ENCODE peak calls at places on chromosomes 6 and 20, in five cellular contexts. One of them, this sample, is unnamed.

GRCh38 chr20:40390654-40391053 is 298.4 kb downstream of the MAFB start:
- DNase-seq in stomach: no peak
- DNase-seq in GM06990: no peak
- DNase-seq in ovary: no peak
- DNase-seq in activated T-helper 1 cell treated with anti-CD3 and anti-CD28 coated beads, Interleukin-12 subunit alpha, Interleukin-12 subunit beta, Interleukin-2, Interleukin-4 antibody, amounts not matched to agents 30 ng/mL and 10 ng/mL and 1 ng/mL, durations not matched to agents 14 hours and 24 hours and 36 hours: no peak
- DNase-seq in this sample: no peak

GRCh38 chr6:37659561-37659960 is 38.1 kb downstream of the MDGA1 start:
- DNase-seq in stomach: no peak
- DNase-seq in GM06990: no peak
- DNase-seq in ovary: no peak
- DNase-seq in activated T-helper 1 cell treated with anti-CD3 and anti-CD28 coated beads, Interleukin-12 subunit alpha, Interleukin-12 subunit beta, Interleukin-2, Interleukin-4 antibody, amounts not matched to agents 30 ng/mL and 10 ng/mL and 1 ng/mL, durations not matched to agents 14 hours and 24 hours and 36 hours: no peak
- DNase-seq in this sample: no peak

GRCh38 chr20:1769491-1769890 is 111.9 kb upstream of the SIRPG start:
- DNase-seq in stomach: no peak
- DNase-seq in GM06990: no peak
- DNase-seq in ovary: no peak
- DNase-seq in activated T-helper 1 cell treated with anti-CD3 and anti-CD28 coated beads, Interleukin-12 subunit alpha, Interleukin-12 subunit beta, Interleukin-2, Interleukin-4 antibody, amounts not matched to agents 30 ng/mL and 10 ng/mL and 1 ng/mL, durations not matched to agents 14 hours and 24 hours and 36 hours: no peak
- DNase-seq in this sample: no peak

GRCh38 chr6:138297761-138298298 is 79.5 kb upstream of the PBOV1 start:
- DNase-seq in stomach: no peak
- DNase-seq in GM06990: no peak
- DNase-seq in ovary: no peak
- DNase-seq in activated T-helper 1 cell treated with anti-CD3 and anti-CD28 coated beads, Interleukin-12 subunit alpha, Interleukin-12 subunit beta, Interleukin-2, Interleukin-4 antibody, amounts not matched to agents 30 ng/mL and 10 ng/mL and 1 ng/mL, durations not matched to agents 14 hours and 24 hours and 36 hours: no peak
- DNase-seq in this sample: no peak

GRCh38 chr6:51273228-51273961 is 454.7 kb downstream of the TFAP2B start:
- DNase-seq in stomach: no peak
- DNase-seq in GM06990: no peak
- DNase-seq in ovary: no peak
- DNase-seq in activated T-helper 1 cell treated with anti-CD3 and anti-CD28 coated beads, Interleukin-12 subunit alpha, Interleukin-12 subunit beta, Interleukin-2, Interleukin-4 antibody, amounts not matched to agents 30 ng/mL and 10 ng/mL and 1 ng/mL, durations not matched to agents 14 hours and 24 hours and 36 hours: no peak
- DNase-seq in this sample: no peak

GRCh38 chr6:42315991-42316378 is 98.3 kb upstream of the MRPS10 start:
- DNase-seq in stomach: no peak
- DNase-seq in GM06990: no peak
- DNase-seq in ovary: no peak
- DNase-seq in activated T-helper 1 cell treated with anti-CD3 and anti-CD28 coated beads, Interleukin-12 subunit alpha, Interleukin-12 subunit beta, Interleukin-2, Interleukin-4 antibody, amounts not matched to agents 30 ng/mL and 10 ng/mL and 1 ng/mL, durations not matched to agents 14 hours and 24 hours and 36 hours: no peak
- DNase-seq in this sample: no peak

GRCh38 chr6:162785632-162786242 is 58.0 kb downstream of the PACRG start:
- DNase-seq in stomach: no peak
- DNase-seq in GM06990: no peak
- DNase-seq in ovary: no peak
- DNase-seq in activated T-helper 1 cell treated with anti-CD3 and anti-CD28 coated beads, Interleukin-12 subunit alpha, Interleukin-12 subunit beta, Interleukin-2, Interleukin-4 antibody, amounts not matched to agents 30 ng/mL and 10 ng/mL and 1 ng/mL, durations not matched to agents 14 hours and 24 hours and 36 hours: no peak
- DNase-seq in this sample: no peak

GRCh38 chr20:62352402-62353288 is 14.5 kb downstream of the LAMA5 start:
- DNase-seq in stomach: peak
- DNase-seq in GM06990: no peak
- DNase-seq in ovary: peak
- DNase-seq in activated T-helper 1 cell treated with anti-CD3 and anti-CD28 coated beads, Interleukin-12 subunit alpha, Interleukin-12 subunit beta, Interleukin-2, Interleukin-4 antibody, amounts not matched to agents 30 ng/mL and 10 ng/mL and 1 ng/mL, durations not matched to agents 14 hours and 24 hours and 36 hours: no peak
- DNase-seq in this sample: no peak

GRCh38 chr6:152271681-152272464 is 365.3 kb downstream of the SYNE1 start:
- DNase-seq in stomach: no peak
- DNase-seq in GM06990: peak
- DNase-seq in ovary: peak
- DNase-seq in activated T-helper 1 cell treated with anti-CD3 and anti-CD28 coated beads, Interleukin-12 subunit alpha, Interleukin-12 subunit beta, Interleukin-2, Interleukin-4 antibody, amounts not matched to agents 30 ng/mL and 10 ng/mL and 1 ng/mL, durations not matched to agents 14 hours and 24 hours and 36 hours: no peak
- DNase-seq in this sample: no peak

GRCh38 chr6:56840467-56841371 is 114.2 kb upstream of the BEND6 start:
- DNase-seq in stomach: no peak
- DNase-seq in GM06990: no peak
- DNase-seq in ovary: no peak
- DNase-seq in activated T-helper 1 cell treated with anti-CD3 and anti-CD28 coated beads, Interleukin-12 subunit alpha, Interleukin-12 subunit beta, Interleukin-2, Interleukin-4 antibody, amounts not matched to agents 30 ng/mL and 10 ng/mL and 1 ng/mL, durations not matched to agents 14 hours and 24 hours and 36 hours: no peak
- DNase-seq in this sample: no peak

This sample was measured in CMK.